ENCODE peak calls at places on chromosomes 3 and 15, in eight cellular contexts. W, V, T, Z, E, D, P and F are unnamed samples.

GRCh38 chr3:194306109-194306686 is 44.9 kb downstream of the CPN2 start:
- DNase-seq in V (no peak), D (no peak), E (no peak), Z (peak; percentile 51), P (no peak), T (no peak), W (peak; percentile 61), F (no peak)

GRCh38 chr15:52067545-52067926 is 45.0 kb downstream of the BCL2L10 start:
- DNase-seq in W (no peak), V (no peak), T (no peak), E (no peak), D (no peak), P (no peak), Z (no peak), F (no peak)

GRCh38 chr3:78507196-78507984 is 1260.4 kb downstream of the ROBO1 start:
- DNase-seq in Z (no peak), D (no peak), T (no peak), P (peak; percentile 73), V (no peak), W (no peak), E (no peak), F (no peak)

GRCh38 chr3:50028336-50028735 is 60.4 kb upstream of the RBM5 start:
- DNase-seq in D (no peak), V (peak; percentile 66), Z (no peak), E (no peak), W (no peak), P (no peak), T (no peak), F (no peak)

GRCh38 chr15:63510548-63510940 is 6.2 kb downstream of the USP3 start:
- DNase-seq in W (no peak), T (no peak), D (no peak), Z (no peak), V (no peak), P (no peak), E (no peak), F (no peak)

GRCh38 chr15:56428821-56429458 is 36.0 kb downstream of the MNS1 start:
- DNase-seq in W (peak; percentile 7), T (peak; percentile 45), E (no peak), P (peak; percentile 32), D (peak; percentile 8), Z (no peak), V (peak; percentile 39), F (no peak)

GRCh38 chr3:177410734-177411133 is 213.5 kb upstream of the TBL1XR1 start:
- DNase-seq in T (no peak), E (peak; percentile 75), P (no peak), D (no peak), V (no peak), Z (no peak), W (no peak), F (no peak)

GRCh38 chr15:75237316-75237982 is 20.7 kb upstream of the GOLGA6C start:
- DNase-seq in E (no peak), Z (peak; percentile 49), P (no peak), V (no peak), D (no peak), W (no peak), T (no peak), F (no peak)

GRCh38 chr15:45855210-45855906 is 220.5 kb downstream of the SQOR start:
- DNase-seq in T (no peak), Z (no peak), E (peak; percentile 74), P (peak; percentile 25), W (no peak), D (no peak), V (no peak), F (no peak)

GRCh38 chr15:70777156-70777926 is 14.0 kb upstream of the UACA start:
- DNase-seq in Z (no peak), D (no peak), P (no peak), W (no peak), V (no peak), E (no peak), T (no peak), F (no peak)

GRCh38 chr3:14843321-14843720 is 24.6 kb downstream of the FGD5 start:
- DNase-seq in P (no peak), V (no peak), D (no peak), T (no peak), E (no peak), Z (no peak), W (no peak), F (no peak)

DNA sequence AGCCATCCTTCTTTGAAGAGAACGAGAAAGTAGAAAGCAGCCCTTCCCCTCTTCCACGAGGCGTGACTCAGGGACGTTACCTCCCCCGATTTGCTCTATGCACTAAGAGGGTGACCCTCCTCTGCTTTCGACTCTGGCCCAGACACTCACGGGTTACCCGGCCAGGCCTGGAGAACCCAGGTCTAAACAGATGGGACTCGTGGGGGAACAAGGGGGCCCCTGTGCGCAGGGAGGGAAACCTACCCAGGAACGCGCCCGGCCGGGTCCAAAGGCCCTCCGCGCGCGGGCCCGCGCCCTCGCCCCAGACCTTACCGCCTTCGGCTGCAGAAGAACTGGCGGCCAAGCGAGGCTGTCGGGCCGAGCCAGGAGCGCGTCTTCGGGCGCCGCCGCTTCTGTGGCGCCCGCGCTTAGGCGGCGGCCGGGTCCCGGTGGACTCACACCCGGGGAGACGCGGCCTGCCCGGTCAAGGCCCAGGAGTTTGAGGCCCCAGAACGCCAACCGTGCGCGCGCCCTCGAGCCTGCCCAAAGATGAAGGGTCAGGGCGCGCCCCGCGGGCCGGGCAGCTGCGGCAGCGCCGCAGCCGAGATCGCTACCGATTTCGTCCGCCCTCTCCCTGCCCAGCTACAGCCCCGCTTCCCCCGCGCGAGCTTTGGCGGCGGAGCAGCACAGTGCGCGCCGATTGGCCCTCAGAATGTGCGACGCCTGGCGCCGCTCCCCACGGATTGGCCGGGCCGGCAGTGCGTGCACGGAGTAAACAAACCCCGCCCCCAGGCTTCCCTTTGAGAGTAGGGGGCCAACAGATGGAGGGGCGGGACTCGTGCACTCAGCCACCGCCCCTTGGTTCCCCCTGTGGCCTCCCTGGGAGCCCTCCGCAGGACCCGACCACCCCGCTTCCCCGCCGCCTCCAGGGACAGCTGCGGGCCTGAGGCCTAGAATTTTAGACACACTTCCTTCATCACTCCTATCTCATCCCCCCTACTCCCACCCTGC is at the start of gene TFDP2:
- DNase-seq in W (peak; percentile 27), P (peak; percentile 78), D (peak; percentile 67), E (peak; percentile 91), V (peak; percentile 83), T (peak; percentile 89), Z (peak; percentile 93), F (peak; percentile 25)
- TF ChIP-seq POLR2A in W (peak; percentile 85), P (peak; percentile 62), D (peak; percentile 40), E (peak; percentile 7), V (peak; percentile 49), T (no peak), Z (no peak), F (no peak)

GRCh38 chr3:101858464-101858863 is 9.2 kb downstream of the NFKBIZ start:
- DNase-seq in P (no peak), W (no peak), E (no peak), Z (no peak), V (no peak), T (no peak), D (no peak), F (no peak)
- TF ChIP-seq POLR2A in P (no peak), W (no peak), E (no peak), Z (no peak), V (no peak), T (no peak), D (no peak), F (no peak)

GRCh38 chr3:185253645-185254410 is at the start of gene EHHADH:
- DNase-seq in P (peak; percentile 64), W (no peak), V (peak; percentile 44), D (peak; percentile 83), E (peak; percentile 83), T (peak; percentile 61), Z (peak; percentile 71), F (no peak)
- TF ChIP-seq POLR2A in P (peak; percentile 96), W (peak; percentile 91), V (peak; percentile 39), D (peak; percentile 88), E (no peak), T (peak; percentile 78), Z (no peak), F (no peak)

GRCh38 chr15:40569139-40569953 is at the start of gene RPUSD2:
- DNase-seq in P (peak; percentile 84), D (peak; percentile 93), E (peak; percentile 94), W (peak; percentile 66), Z (peak; percentile 96), V (peak; percentile 89), T (peak; percentile 86), F (peak; percentile 64)
- TF ChIP-seq POLR2A in P (peak; percentile 87), D (peak; percentile 93), E (peak; percentile 45), W (peak; percentile 93), Z (peak; percentile 25), V (peak; percentile 90), T (peak; percentile 82), F (no peak)

GRCh38 chr3:72996473-72997333 is at the start of gene PPP4R2:
- DNase-seq in P (peak; percentile 73), D (peak; percentile 79), Z (peak; percentile 90), V (peak; percentile 88), T (peak; percentile 93), E (peak; percentile 90), W (peak; percentile 55), F (peak; percentile 38)
- TF ChIP-seq POLR2A in P (peak; percentile 77), D (peak; percentile 71), Z (peak; percentile 65), V (peak; percentile 84), T (peak; percentile 91), E (peak; percentile 73), W (peak; percentile 97), F (no peak)

GRCh38 chr15:47349179-47349578 is 368.1 kb upstream of the SEMA6D start:
- DNase-seq in W (no peak), V (no peak), E (no peak), T (no peak), P (no peak), D (no peak), Z (no peak), F (no peak)
- TF ChIP-seq POLR2A in W (no peak), V (no peak), E (no peak), T (no peak), P (no peak), D (no peak), Z (no peak), F (no peak)